ENCODE peak calls at places on chromosome 1, in five cellular contexts. J is stimulated activated CD8-positive, alpha-beta memory T cell treated with anti-CD3 and anti-CD28 coated beads, Interleukin-7, amount 100 ng/mL, for 1 hour; W is cardiac muscle cell; D is neuronal stem cell; U is substantia nigra. V is an unnamed sample.

GRCh38 chr1:159647616-159648015 is 60.0 kb downstream of the APCS start:
- DNase-seq in J (no peak), W (no peak), D (no peak), U (no peak), V (no peak)

GRCh38 chr1:230370109-230370508 is 56.0 kb downstream of the PGBD5 start:
- DNase-seq in J (no peak), W (no peak), D (no peak), U (no peak), V (no peak)

GRCh38 chr1:6359568-6360496 is 33.7 kb downstream of the ACOT7 start:
- DNase-seq in J (no peak), W (peak), D (no peak), U (no peak), V (no peak)

GRCh38 chr1:54721719-54722118 is 6.1 kb downstream of the TTC4 start:
- DNase-seq in J (no peak), W (no peak), D (no peak), U (no peak), V (no peak)

GRCh38 chr1:16208270-16208987 is 4.0 kb downstream of the ARHGEF19 start:
- DNase-seq in J (no peak), W (no peak), D (no peak), U (no peak), V (no peak)

GRCh38 chr1:219517031-219517430 is 95.9 kb downstream of the ZC3H11B start:
- DNase-seq in J (no peak), W (no peak), D (no peak), U (no peak), V (no peak)

GRCh38 chr1:145690587-145691558 is 16.3 kb downstream of the PDZK1 start:
- DNase-seq in J (no peak), W (no peak), D (no peak), U (no peak), V (no peak)

GRCh38 chr1:247218252-247218651 is 37.6 kb upstream of the VN1R5 start:
- DNase-seq in J (no peak), W (no peak), D (no peak), U (no peak), V (no peak)

GRCh38 chr1:111202707-111203623 is 2.5 kb upstream of the DENND2D start:
- DNase-seq in J (no peak), W (no peak), D (no peak), U (no peak), V (no peak)

GRCh38 chr1:156797212-156797871 is 19.3 kb downstream of the SH2D2A start:
- DNase-seq in J (no peak), W (peak), D (peak), U (no peak), V (no peak)

GRCh38 chr1:180175291-180175690 is 20.6 kb downstream of the QSOX1 start:
- DNase-seq in J (no peak), W (no peak), D (no peak), U (no peak), V (no peak)

GRCh38 chr1:61606448-61607312 is 118.3 kb downstream of the TM2D1 start:
- DNase-seq in J (no peak), W (no peak), D (no peak), U (no peak), V (no peak)

GRCh38 chr1:41639332-41639936 is 155.0 kb upstream of the EDN2 start:
- DNase-seq in J (no peak), W (no peak), D (no peak), U (peak), V (peak)

GRCh38 chr1:160025314-160025713 is 6.5 kb downstream of the PIGM start:
- DNase-seq in J (no peak), W (no peak), D (no peak), U (no peak), V (no peak)

GRCh38 chr1:9881838-9882249 is 28.2 kb downstream of the CTNNBIP1 start:
- DNase-seq in J (no peak), W (no peak), D (no peak), U (no peak), V (no peak)

V was measured in caudate nucleus.